ENCODE peak calls at places on chromosomes 3 and 15, in four cellular contexts. A is body of pancreas, V is GM12878, Q is IMR-90. C is an unnamed sample.

GRCh38 chr15:68025860-68026424 is 28.2 kb upstream of the PIAS1 start:
- DNase-seq in Q (peak), V (no peak), A (no peak), C (no peak)

GRCh38 chr15:35740761-35741160 is 194.8 kb upstream of the DPH6 start:
- DNase-seq in A (no peak), V (no peak), Q (peak), C (no peak)

GRCh38 chr3:32913790-32914446 is 37.5 kb upstream of the CCR4 start:
- DNase-seq in Q (no peak), A (no peak), V (no peak), C (no peak)

GRCh38 chr3:115512565-115513410 is 110.5 kb upstream of the GAP43 start:
- DNase-seq in A (peak), V (no peak), Q (peak), C (no peak)

GRCh38 chr15:49174902-49175301 is 4.9 kb downstream of the GALK2 start:
- DNase-seq in A (no peak), Q (no peak), V (no peak), C (no peak)

GRCh38 chr3:45929042-45929679 is 14.1 kb upstream of the CXCR6 start:
- DNase-seq in Q (peak), V (no peak), A (no peak), C (peak)

GRCh38 chr3:13711911-13712650 is 163.2 kb downstream of the FBLN2 start:
- DNase-seq in A (no peak), Q (no peak), V (no peak), C (no peak)

GRCh38 chr3:171374661-171375285 is 85.4 kb downstream of the TNIK start:
- DNase-seq in V (no peak), Q (peak), A (no peak), C (no peak)

GRCh38 chr15:81106560-81106959 is 27.5 kb upstream of the CFAP161 start:
- DNase-seq in V (peak), A (peak), Q (peak), C (peak)

GRCh38 chr15:40933520-40933904 is 4.4 kb downstream of the DLL4 start:
- DNase-seq in Q (no peak), V (no peak), A (no peak), C (no peak)

GRCh38 chr3:50583897-50584296 is 14.6 kb downstream of the HEMK1 start:
- DNase-seq in V (no peak), Q (no peak), A (peak), C (no peak)

GRCh38 chr15:38254065-38254883 is 1.6 kb downstream of the SPRED1 start:
- DNase-seq in A (peak), Q (peak), V (peak), C (no peak)

DNA sequence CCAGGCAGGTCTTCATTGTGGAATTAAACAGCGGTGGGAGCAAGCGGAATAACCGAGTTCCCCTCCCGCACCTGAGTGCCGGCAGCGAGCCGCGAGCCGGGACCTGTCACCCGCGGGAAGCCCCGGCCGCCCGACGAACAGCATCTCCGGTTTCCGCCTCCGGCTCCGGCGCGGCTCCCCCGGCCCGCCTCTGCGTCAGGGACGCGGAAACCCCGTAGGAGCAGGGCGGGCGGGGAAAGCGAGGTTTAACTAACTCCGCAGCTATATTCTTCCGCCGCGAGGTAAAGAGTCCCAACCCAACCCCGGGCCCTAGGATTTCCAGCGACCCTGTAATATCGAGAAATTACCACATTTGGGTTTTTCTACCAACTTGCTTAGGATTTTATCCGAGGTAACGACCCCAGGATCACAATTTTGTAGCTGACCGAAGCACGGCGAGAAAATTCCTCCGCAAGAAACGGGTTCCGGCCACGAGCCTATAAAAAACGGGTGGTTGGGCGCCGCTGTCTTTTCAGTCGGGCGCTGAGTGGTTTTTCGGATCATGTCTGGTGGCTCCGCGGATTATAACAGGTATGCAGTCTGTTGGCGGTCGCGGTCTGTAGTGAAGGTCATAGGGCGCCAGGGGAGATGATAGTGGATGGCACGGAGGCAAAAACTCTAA is at the start of gene EIF4A2:
- DNase-seq in A (peak), Q (peak), V (no peak), C (peak)
- TF ChIP-seq POLR2A in A (peak), Q (peak), V (peak), C (peak)

GRCh38 chr3:142723665-142723967 is 218 bp upstream of the TRPC1 start:
- DNase-seq in Q (no peak), V (peak), A (no peak), C (no peak)

GRCh38 chr3:142723968-142724681 is at the start of gene TRPC1:
- DNase-seq in Q (peak), V (no peak), A (peak), C (peak)

GRCh38 chr3:142725352-142725739 is 1.5 kb downstream of the TRPC1 start:
- DNase-seq in Q (no peak), A (no peak), V (no peak), C (no peak)

GRCh38 chr3:142726017-142726416 is 2.2 kb downstream of the TRPC1 start:
- DNase-seq in Q (no peak), A (no peak), V (no peak), C (no peak)

GRCh38 chr3:142724682-142725351 is 983 bp downstream of the TRPC1 start:
- DNase-seq in A (peak), Q (peak), V (no peak), C (peak)
- TF ChIP-seq POLR2A in A (no peak), Q (no peak), V (no peak), C (no peak)

GRCh38 chr15:43433160-43433559 is 59.8 kb downstream of the TP53BP1 start:
- DNase-seq in V (no peak), Q (peak), A (no peak), C (no peak)

GRCh38 chr15:43433661-43434303 is 59.2 kb downstream of the TP53BP1 start:
- DNase-seq in V (no peak), Q (no peak), A (no peak), C (no peak)

GRCh38 chr15:43434436-43434835 is 58.5 kb downstream of the TP53BP1 start:
- DNase-seq in V (no peak), A (no peak), Q (no peak), C (no peak)

GRCh38 chr15:43439268-43439667 is 53.7 kb downstream of the TP53BP1 start:
- DNase-seq in V (no peak), Q (no peak), A (no peak), C (no peak)

GRCh38 chr15:43436395-43436794 is 56.6 kb downstream of the TP53BP1 start:
- DNase-seq in V (no peak), A (no peak), Q (no peak), C (no peak)
- TF ChIP-seq POLR2A in V (no peak), A (no peak), Q (no peak), C (no peak)

GRCh38 chr3:185744997-185745843 is 79.6 kb downstream of the IGF2BP2 start:
- DNase-seq in A (no peak), V (peak), Q (peak), C (peak)
- TF ChIP-seq POLR2A in A (no peak), V (no peak), Q (peak), C (no peak)

GRCh38 chr15:34209421-34210282 is at the start of gene KATNBL1:
- DNase-seq in Q (peak), V (peak), A (peak), C (peak)
- TF ChIP-seq POLR2A in Q (peak), V (peak), A (peak), C (peak)

GRCh38 chr3:194276768-194277546 is 74.2 kb downstream of the CPN2 start:
- DNase-seq in Q (peak), A (peak), V (no peak), C (no peak)
- TF ChIP-seq POLR2A in Q (no peak), A (peak), V (no peak), C (peak)

DNA sequence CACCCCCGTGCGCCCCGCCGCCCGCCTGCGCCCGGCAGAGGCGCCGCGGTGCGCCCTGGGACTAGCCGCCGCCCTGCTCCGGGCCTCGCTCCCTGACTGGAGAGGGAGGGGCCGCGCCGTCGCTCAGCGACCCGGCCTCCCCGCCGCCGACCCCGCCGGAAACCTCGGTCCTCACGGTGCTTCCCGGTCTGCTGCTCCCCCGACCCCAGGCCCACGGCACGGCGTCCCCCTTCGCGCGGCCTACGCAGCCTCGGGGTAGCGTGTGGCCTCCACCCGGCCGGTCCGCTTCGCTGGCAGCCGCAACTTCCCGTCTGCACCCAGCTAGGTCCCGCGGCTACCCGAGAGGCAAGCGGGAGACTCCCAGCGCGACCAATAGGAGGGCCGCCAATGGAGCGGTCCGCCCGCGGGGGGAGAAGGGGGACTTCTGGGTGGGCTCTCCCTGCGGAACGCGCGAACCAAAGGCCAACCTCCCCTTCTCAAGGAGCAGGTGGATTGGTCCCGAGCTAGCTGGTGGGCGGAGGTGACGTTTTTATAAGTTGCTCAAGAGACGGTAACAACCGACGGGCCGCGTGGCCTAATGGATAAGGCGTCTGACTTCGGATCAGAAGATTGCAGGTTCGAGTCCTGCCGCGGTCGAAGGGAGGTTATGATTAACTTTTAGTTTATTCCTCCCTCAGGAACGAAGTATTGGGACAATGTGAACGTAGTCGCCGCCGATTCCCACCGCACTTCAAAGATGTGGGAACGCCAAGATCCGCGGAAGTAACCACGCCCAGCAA is at the start of gene POLG:
- DNase-seq in A (peak), V (peak), Q (peak), C (peak)
- TF ChIP-seq POLR2A in A (peak), V (peak), Q (peak), C (peak)

GRCh38 chr3:119175869-119176756 is 2.7 kb downstream of the UPK1B start:
- DNase-seq in V (no peak), Q (peak), A (peak), C (no peak)
- TF ChIP-seq POLR2A in V (no peak), Q (no peak), A (no peak), C (no peak)